ENCODE peak calls at places on chromosomes 11 and 22, in nine cellular contexts. E, V, Q, W, K, Y, F, N and H are unnamed samples.

GRCh38 chr11:7442588-7443215 is 42.6 kb upstream of the OLFML1 start:
- DNase-seq in E (peak), N (peak), K (peak), Y (peak), F (peak), Q (peak), W (no peak), V (peak), H (peak)

GRCh38 chr22:31344369-31345330 is 1.5 kb downstream of the PATZ1 start:
- DNase-seq in Q (no peak), W (no peak), Y (peak), N (peak), F (no peak), V (no peak), E (no peak), K (peak), H (no peak)

GRCh38 chr11:28625532-28625931 is 517.3 kb downstream of the METTL15 start:
- DNase-seq in K (no peak), N (no peak), V (no peak), W (no peak), Y (no peak), E (no peak), F (no peak), Q (no peak), H (no peak)

GRCh38 chr11:69141742-69142141 is 14.0 kb upstream of the SMIM38 start:
- DNase-seq in W (no peak), V (no peak), F (no peak), N (no peak), Q (no peak), Y (no peak), K (no peak), E (no peak), H (no peak)

GRCh38 chr22:17773606-17774205 is 563 bp downstream of the BID start:
- DNase-seq in Y (peak), V (no peak), N (peak), F (peak), W (no peak), E (no peak), K (peak), Q (no peak), H (peak)

GRCh38 chr22:21612858-21613257 is 17.0 kb downstream of the YDJC start:
- DNase-seq in Y (no peak), E (no peak), F (no peak), V (no peak), K (no peak), W (no peak), Q (no peak), N (no peak), H (no peak)

GRCh38 chr11:107372439-107372838 is 85.2 kb downstream of the CWF19L2 start:
- DNase-seq in N (no peak), Y (no peak), Q (no peak), V (no peak), E (no peak), F (no peak), W (no peak), K (no peak), H (no peak)

GRCh38 chr22:45242778-45243191 is 2.1 kb upstream of the KIAA0930 start:
- DNase-seq in Q (no peak), W (no peak), N (no peak), E (no peak), V (no peak), F (no peak), K (no peak), Y (no peak), H (peak)

GRCh38 chr11:93000511-93001476 is 31.3 kb downstream of the MTNR1B start:
- DNase-seq in F (no peak), Q (no peak), K (no peak), N (no peak), W (no peak), E (peak), V (peak), Y (no peak), H (peak)

GRCh38 chr11:72370201-72370600 is 64.1 kb downstream of the CLPB start:
- DNase-seq in F (no peak), V (no peak), K (no peak), W (no peak), E (no peak), N (no peak), Y (no peak), Q (no peak), H (no peak)

GRCh38 chr11:120125005-120125404 is 12.9 kb downstream of the TRIM29 start:
- DNase-seq in F (no peak), Q (no peak), V (no peak), W (no peak), Y (no peak), E (peak), K (no peak), N (no peak), H (peak)

GRCh38 chr22:27456696-27457503 is 344.7 kb downstream of the MN1 start:
- DNase-seq in N (no peak), F (no peak), Y (no peak), K (no peak), W (no peak), V (peak), E (peak), Q (no peak), H (peak)

GRCh38 chr11:117819096-117820040 is 5.2 kb downstream of the FXYD2 start:
- DNase-seq in F (peak), Y (no peak), K (no peak), V (no peak), N (no peak), W (no peak), E (peak), Q (no peak), H (peak)

GRCh38 chr22:17199131-17199731 is 20.0 kb downstream of the ADA2 start:
- DNase-seq in E (no peak), N (no peak), W (no peak), Q (no peak), K (no peak), F (peak), Y (no peak), V (peak), H (no peak)

GRCh38 chr11:94201004-94201465 is 72.4 kb downstream of the PANX1 start:
- DNase-seq in F (no peak), Q (no peak), K (no peak), E (peak), N (no peak), W (no peak), Y (no peak), V (peak), H (no peak)